ENCODE peak calls at places on chromosomes 13 and 19, in eight cellular contexts. U is heart right ventricle; Y is stimulated activated CD4-positive, alpha-beta T cell treated with anti-CD3 and anti-CD28 coated beads, Interleukin-1b, Interleukin-23, amount 100 ng/mL, for 24 hours; N is RWPE1; S is CD4-positive, alpha-beta T cell; A is epithelial cell of proximal tubule; B is Daoy; J is naive thymus-derived CD8-positive, alpha-beta T cell. Q is an unnamed sample.

GRCh38 chr13:47858678-47859050 is 142.4 kb downstream of the SUCLA2 start:
- DNase-seq in N (peak; percentile 30), A (no peak), S (no peak), J (no peak), B (no peak), U (no peak), Y (no peak), Q (peak; percentile 52)

GRCh38 chr13:83879431-83880171 is 2.7 kb downstream of the SLITRK1 start:
- DNase-seq in Y (no peak), S (no peak), A (no peak), J (no peak), U (no peak), N (no peak), B (no peak), Q (no peak)

GRCh38 chr19:47005873-47006272 is 13.8 kb upstream of the NPAS1 start:
- DNase-seq in U (no peak), N (no peak), S (no peak), Y (no peak), A (no peak), B (peak; percentile 46), J (no peak), Q (no peak)

GRCh38 chr13:47628666-47629065 is 372.4 kb downstream of the SUCLA2 start:
- DNase-seq in Y (no peak), N (no peak), U (no peak), S (no peak), J (no peak), B (peak; percentile 55), A (no peak), Q (no peak)

GRCh38 chr13:95325485-95325884 is 24.2 kb upstream of the ABCC4 start:
- DNase-seq in Y (no peak), B (no peak), N (no peak), S (no peak), A (no peak), J (no peak), U (no peak), Q (no peak)

GRCh38 chr13:94028234-94029145 is 451.0 kb downstream of the DCT start:
- DNase-seq in J (no peak), Y (no peak), N (no peak), S (no peak), A (no peak), U (no peak), B (no peak), Q (no peak)

GRCh38 chr13:31670831-31671617 is 68.3 kb upstream of the RXFP2 start:
- DNase-seq in Y (no peak), A (no peak), N (no peak), U (no peak), J (no peak), S (no peak), B (no peak), Q (no peak)

GRCh38 chr13:107347641-107348369 is 779.9 kb upstream of the ARGLU1 start:
- DNase-seq in U (no peak), S (no peak), N (no peak), A (no peak), Y (no peak), J (no peak), B (no peak), Q (no peak)

GRCh38 chr13:94214979-94215378 is 264.5 kb downstream of the DCT start:
- DNase-seq in Y (no peak), S (no peak), A (no peak), N (no peak), B (no peak), J (no peak), U (no peak), Q (no peak)

GRCh38 chr13:80755925-80756324 is 415.0 kb upstream of the SPRY2 start:
- DNase-seq in U (no peak), S (no peak), B (no peak), N (no peak), Y (no peak), J (no peak), A (no peak), Q (no peak)

GRCh38 chr13:28477709-28477973 is 17.3 kb downstream of the FLT1 start:
- DNase-seq in S (no peak), Y (no peak), N (no peak), B (no peak), J (no peak), U (no peak), A (no peak), Q (no peak)

GRCh38 chr13:28575200-28575599 is 80.3 kb upstream of the FLT1 start:
- DNase-seq in A (no peak), J (no peak), U (no peak), S (no peak), Y (no peak), N (no peak), B (no peak), Q (no peak)

GRCh38 chr13:112931028-112931934 is 37.7 kb upstream of the MCF2L start:
- DNase-seq in J (no peak), Y (no peak), S (no peak), N (peak; percentile 47), A (peak; percentile 31), B (peak; percentile 71), U (no peak), Q (peak; percentile 59)

GRCh38 chr19:16927883-16928282 is 39.1 kb downstream of the F2RL3 start:
- DNase-seq in J (no peak), U (no peak), S (no peak), N (no peak), A (no peak), Y (no peak), B (no peak), Q (no peak)

GRCh38 chr19:3057275-3057714 is 5.0 kb downstream of the TLE5 start:
- DNase-seq in N (peak; percentile 58), B (peak; percentile 51), A (no peak), S (no peak), Y (no peak), J (no peak), U (peak; percentile 91), Q (no peak)

GRCh38 chr13:94387047-94387446 is 92.4 kb downstream of the DCT start:
- DNase-seq in S (no peak), J (no peak), B (no peak), U (no peak), A (no peak), Y (no peak), N (no peak), Q (no peak)

GRCh38 chr19:2602391-2603181 is 99.9 kb downstream of the GNG7 start:
- DNase-seq in A (no peak), Y (no peak), N (peak; percentile 41), B (peak; percentile 75), J (no peak), S (no peak), U (peak; percentile 83), Q (peak; percentile 73)

GRCh38 chr19:7680606-7681335 is at the start of gene TRAPPC5:
- DNase-seq in U (peak; percentile 90), A (no peak), J (peak; percentile 74), N (peak; percentile 80), Y (peak; percentile 65), B (peak; percentile 87), S (peak; percentile 76), Q (peak; percentile 50)

GRCh38 chr19:42177686-42178019 is 39.8 kb downstream of the DEDD2 start:
- DNase-seq in B (no peak), N (no peak), S (no peak), A (no peak), U (no peak), Y (no peak), J (no peak), Q (no peak)

Q was measured in foreskin keratinocyte.